ENCODE peak calls at places on chromosomes 5 and 9, in four cellular contexts. One of them, this sample, is unnamed.

GRCh38 chr5:10913846-10914245 is 152.8 kb upstream of the DAP start:
- DNase-seq in fibroblast of villous mesenchyme: peak
- DNase-seq in caudate nucleus: no peak
- DNase-seq in Calu3: peak
- DNase-seq in this sample: no peak

GRCh38 chr5:138230261-138230660 is 17.1 kb upstream of the CDC23 start:
- DNase-seq in fibroblast of villous mesenchyme: no peak
- DNase-seq in caudate nucleus: no peak
- DNase-seq in Calu3: no peak
- DNase-seq in this sample: no peak

GRCh38 chr9:95458666-95459065 is 58.1 kb downstream of the PTCH1 start:
- DNase-seq in fibroblast of villous mesenchyme: peak
- DNase-seq in caudate nucleus: no peak
- DNase-seq in Calu3: no peak
- DNase-seq in this sample: no peak

GRCh38 chr5:38341641-38342040 is 83.3 kb downstream of the EGFLAM start:
- DNase-seq in fibroblast of villous mesenchyme: no peak
- DNase-seq in caudate nucleus: no peak
- DNase-seq in Calu3: no peak
- DNase-seq in this sample: no peak

GRCh38 chr5:107593009-107593408 is 77.7 kb downstream of the EFNA5 start:
- DNase-seq in fibroblast of villous mesenchyme: peak
- DNase-seq in caudate nucleus: no peak
- DNase-seq in Calu3: no peak
- DNase-seq in this sample: no peak

GRCh38 chr5:22557251-22557650 is 295.9 kb downstream of the CDH12 start:
- DNase-seq in fibroblast of villous mesenchyme: no peak
- DNase-seq in caudate nucleus: no peak
- DNase-seq in Calu3: no peak
- DNase-seq in this sample: no peak

GRCh38 chr9:113185271-113185670 is 34.5 kb downstream of the SLC31A2 start:
- DNase-seq in fibroblast of villous mesenchyme: no peak
- DNase-seq in caudate nucleus: no peak
- DNase-seq in Calu3: no peak
- DNase-seq in this sample: no peak

GRCh38 chr5:179006564-179006963 is 11.4 kb upstream of the GRM6 start:
- DNase-seq in fibroblast of villous mesenchyme: no peak
- DNase-seq in caudate nucleus: no peak
- DNase-seq in Calu3: no peak
- DNase-seq in this sample: no peak

GRCh38 chr9:16815042-16815441 is 55.4 kb downstream of the BNC2 start:
- DNase-seq in fibroblast of villous mesenchyme: peak
- DNase-seq in caudate nucleus: no peak
- DNase-seq in Calu3: no peak
- DNase-seq in this sample: no peak

GRCh38 chr5:348726-349125 is 27.2 kb downstream of the AHRR start:
- DNase-seq in fibroblast of villous mesenchyme: no peak
- DNase-seq in caudate nucleus: no peak
- DNase-seq in Calu3: no peak
- DNase-seq in this sample: no peak

GRCh38 chr5:52657231-52657645 is 130.5 kb upstream of the ITGA1 start:
- DNase-seq in fibroblast of villous mesenchyme: peak
- DNase-seq in caudate nucleus: no peak
- DNase-seq in Calu3: no peak
- DNase-seq in this sample: no peak

GRCh38 chr5:14696057-14696456 is 31.5 kb downstream of the OTULIN start:
- DNase-seq in fibroblast of villous mesenchyme: peak
- DNase-seq in caudate nucleus: no peak
- DNase-seq in Calu3: no peak
- DNase-seq in this sample: no peak

GRCh38 chr5:58012103-58012502 is 447.8 kb downstream of the PLK2 start:
- DNase-seq in fibroblast of villous mesenchyme: no peak
- DNase-seq in caudate nucleus: no peak
- DNase-seq in Calu3: no peak
- DNase-seq in this sample: no peak

GRCh38 chr5:115343855-115344254 is 47.4 kb upstream of the CCDC112 start:
- DNase-seq in fibroblast of villous mesenchyme: peak
- DNase-seq in caudate nucleus: no peak
- DNase-seq in Calu3: no peak
- DNase-seq in this sample: no peak

GRCh38 chr9:4292781-4293180 is 7.1 kb downstream of the GLIS3 start:
- DNase-seq in fibroblast of villous mesenchyme: no peak
- DNase-seq in caudate nucleus: no peak
- DNase-seq in Calu3: no peak
- DNase-seq in this sample: no peak

GRCh38 chr5:122649080-122649479 is 125.8 kb upstream of the SNX2 start:
- DNase-seq in fibroblast of villous mesenchyme: no peak
- DNase-seq in caudate nucleus: no peak
- DNase-seq in Calu3: no peak
- DNase-seq in this sample: no peak

GRCh38 chr9:35280394-35280793 is 118.6 kb downstream of the UNC13B start:
- DNase-seq in fibroblast of villous mesenchyme: no peak
- DNase-seq in caudate nucleus: no peak
- DNase-seq in Calu3: no peak
- DNase-seq in this sample: no peak

GRCh38 chr5:102762828-102763227 is 7.7 kb downstream of the PAM start:
- DNase-seq in fibroblast of villous mesenchyme: no peak
- DNase-seq in caudate nucleus: no peak
- DNase-seq in Calu3: no peak
- DNase-seq in this sample: no peak